ENCODE peak calls at places on chromosomes 7 and 10, in ten cellular contexts. One of them, this sample, is unnamed.

GRCh38 chr7:140607441-140607989 is 33.1 kb downstream of the DENND2A start:
- DNase-seq in GM10248: no peak
- DNase-seq in activated T-cell treated with anti-CD3 and anti-CD28 coated beads for 24 hours: no peak
- DNase-seq in NCI-H1105 treated with DMSO at 0.1 percent for 48 hours: no peak
- DNase-seq in NCI-H2081: no peak
- DNase-seq in brain pericyte: no peak
- DNase-seq in HCT116: no peak
- DNase-seq in NCI-H774: no peak
- DNase-seq in IMR-90: peak; percentile 91
- DNase-seq in foreskin fibroblast: peak; percentile 53
- DNase-seq in this sample: peak; percentile 80

GRCh38 chr7:137395425-137395824 is 51.9 kb upstream of the PTN start:
- DNase-seq in HCT116: no peak
- DNase-seq in brain pericyte: no peak
- DNase-seq in NCI-H774: no peak
- DNase-seq in NCI-H1105 treated with DMSO at 0.1 percent for 48 hours: peak; percentile 86
- DNase-seq in GM10248: no peak
- DNase-seq in activated T-cell treated with anti-CD3 and anti-CD28 coated beads for 24 hours: no peak
- DNase-seq in IMR-90: no peak
- DNase-seq in foreskin fibroblast: no peak
- DNase-seq in NCI-H2081: peak; percentile 87
- DNase-seq in this sample: no peak

GRCh38 chr7:16060492-16060891 is 360.8 kb downstream of the CRPPA start:
- DNase-seq in NCI-H1105 treated with DMSO at 0.1 percent for 48 hours: no peak
- DNase-seq in IMR-90: peak; percentile 50
- DNase-seq in activated T-cell treated with anti-CD3 and anti-CD28 coated beads for 24 hours: no peak
- DNase-seq in foreskin fibroblast: peak; percentile 40
- DNase-seq in HCT116: no peak
- DNase-seq in NCI-H774: no peak
- DNase-seq in GM10248: no peak
- DNase-seq in brain pericyte: no peak
- DNase-seq in NCI-H2081: no peak
- DNase-seq in this sample: no peak

GRCh38 chr7:119472398-119473038 is 800.5 kb upstream of the KCND2 start:
- DNase-seq in foreskin fibroblast: no peak
- DNase-seq in NCI-H774: peak; percentile 89
- DNase-seq in NCI-H1105 treated with DMSO at 0.1 percent for 48 hours: peak; percentile 92
- DNase-seq in GM10248: no peak
- DNase-seq in NCI-H2081: peak; percentile 64
- DNase-seq in activated T-cell treated with anti-CD3 and anti-CD28 coated beads for 24 hours: no peak
- DNase-seq in HCT116: no peak
- DNase-seq in IMR-90: no peak
- DNase-seq in brain pericyte: no peak
- DNase-seq in this sample: no peak

GRCh38 chr7:142568430-142569097 is 180.7 kb upstream of the PRSS1 start:
- DNase-seq in foreskin fibroblast: peak; percentile 94
- DNase-seq in NCI-H774: no peak
- DNase-seq in brain pericyte: no peak
- DNase-seq in NCI-H2081: no peak
- DNase-seq in NCI-H1105 treated with DMSO at 0.1 percent for 48 hours: no peak
- DNase-seq in HCT116: no peak
- DNase-seq in IMR-90: peak; percentile 93
- DNase-seq in GM10248: no peak
- DNase-seq in activated T-cell treated with anti-CD3 and anti-CD28 coated beads for 24 hours: no peak
- DNase-seq in this sample: no peak

GRCh38 chr10:24519950-24520349 is 203.7 kb downstream of the ARHGAP21 start:
- DNase-seq in foreskin fibroblast: no peak
- DNase-seq in NCI-H1105 treated with DMSO at 0.1 percent for 48 hours: peak; percentile 15
- DNase-seq in activated T-cell treated with anti-CD3 and anti-CD28 coated beads for 24 hours: peak; percentile 9
- DNase-seq in NCI-H2081: no peak
- DNase-seq in NCI-H774: no peak
- DNase-seq in HCT116: no peak
- DNase-seq in brain pericyte: no peak
- DNase-seq in GM10248: peak; percentile 47
- DNase-seq in IMR-90: peak; percentile 5
- DNase-seq in this sample: no peak

GRCh38 chr10:50991496-50992355 is 82.6 kb upstream of the PRKG1 start:
- DNase-seq in GM10248: no peak
- DNase-seq in HCT116: no peak
- DNase-seq in NCI-H1105 treated with DMSO at 0.1 percent for 48 hours: no peak
- DNase-seq in NCI-H774: no peak
- DNase-seq in brain pericyte: no peak
- DNase-seq in activated T-cell treated with anti-CD3 and anti-CD28 coated beads for 24 hours: no peak
- DNase-seq in foreskin fibroblast: no peak
- DNase-seq in NCI-H2081: no peak
- DNase-seq in IMR-90: peak; percentile 67
- DNase-seq in this sample: peak; percentile 74

GRCh38 chr7:130365093-130365492 is 15.2 kb upstream of the CPA1 start:
- DNase-seq in GM10248: no peak
- DNase-seq in NCI-H1105 treated with DMSO at 0.1 percent for 48 hours: no peak
- DNase-seq in NCI-H774: no peak
- DNase-seq in foreskin fibroblast: no peak
- DNase-seq in activated T-cell treated with anti-CD3 and anti-CD28 coated beads for 24 hours: no peak
- DNase-seq in HCT116: no peak
- DNase-seq in NCI-H2081: peak; percentile 86
- DNase-seq in brain pericyte: no peak
- DNase-seq in IMR-90: no peak
- DNase-seq in this sample: peak; percentile 13

GRCh38 chr7:29815181-29816105 is 9.1 kb downstream of the WIPF3 start:
- DNase-seq in activated T-cell treated with anti-CD3 and anti-CD28 coated beads for 24 hours: no peak
- DNase-seq in NCI-H774: no peak
- DNase-seq in NCI-H1105 treated with DMSO at 0.1 percent for 48 hours: no peak
- DNase-seq in foreskin fibroblast: no peak
- DNase-seq in GM10248: no peak
- DNase-seq in brain pericyte: no peak
- DNase-seq in NCI-H2081: no peak
- DNase-seq in IMR-90: no peak
- DNase-seq in HCT116: no peak
- DNase-seq in this sample: no peak

GRCh38 chr10:91571671-91572070 is 61.2 kb downstream of the PPP1R3C start:
- DNase-seq in IMR-90: no peak
- DNase-seq in NCI-H774: no peak
- DNase-seq in NCI-H1105 treated with DMSO at 0.1 percent for 48 hours: no peak
- DNase-seq in GM10248: no peak
- DNase-seq in NCI-H2081: no peak
- DNase-seq in HCT116: no peak
- DNase-seq in activated T-cell treated with anti-CD3 and anti-CD28 coated beads for 24 hours: no peak
- DNase-seq in foreskin fibroblast: no peak
- DNase-seq in brain pericyte: no peak
- DNase-seq in this sample: no peak

GRCh38 chr10:103053659-103054581 is 135.8 kb downstream of the CNNM2 start:
- DNase-seq in brain pericyte: peak; percentile 47
- DNase-seq in HCT116: no peak
- DNase-seq in foreskin fibroblast: peak; percentile 54
- DNase-seq in GM10248: peak; percentile 72
- DNase-seq in NCI-H2081: no peak
- DNase-seq in NCI-H774: no peak
- DNase-seq in NCI-H1105 treated with DMSO at 0.1 percent for 48 hours: no peak
- DNase-seq in IMR-90: peak; percentile 88
- DNase-seq in activated T-cell treated with anti-CD3 and anti-CD28 coated beads for 24 hours: peak; percentile 28
- DNase-seq in this sample: peak; percentile 82

GRCh38 chr7:134752006-134752760 is 27.3 kb upstream of the CALD1 start:
- DNase-seq in brain pericyte: no peak
- DNase-seq in foreskin fibroblast: peak; percentile 45
- DNase-seq in GM10248: no peak
- DNase-seq in NCI-H774: no peak
- DNase-seq in IMR-90: peak; percentile 71
- DNase-seq in HCT116: no peak
- DNase-seq in activated T-cell treated with anti-CD3 and anti-CD28 coated beads for 24 hours: no peak
- DNase-seq in NCI-H2081: no peak
- DNase-seq in NCI-H1105 treated with DMSO at 0.1 percent for 48 hours: no peak
- DNase-seq in this sample: no peak

GRCh38 chr7:98922392-98923107 is 44.2 kb downstream of the TRRAP start:
- DNase-seq in HCT116: no peak
- DNase-seq in NCI-H774: peak; percentile 28
- DNase-seq in brain pericyte: peak; percentile 27
- DNase-seq in activated T-cell treated with anti-CD3 and anti-CD28 coated beads for 24 hours: no peak
- DNase-seq in GM10248: no peak
- DNase-seq in NCI-H2081: peak; percentile 15
- DNase-seq in NCI-H1105 treated with DMSO at 0.1 percent for 48 hours: no peak
- DNase-seq in foreskin fibroblast: peak; percentile 39
- DNase-seq in IMR-90: peak; percentile 76
- DNase-seq in this sample: no peak

GRCh38 chr10:90817173-90817889 is 40.5 kb downstream of the HTR7 start:
- DNase-seq in activated T-cell treated with anti-CD3 and anti-CD28 coated beads for 24 hours: no peak
- DNase-seq in NCI-H774: no peak
- DNase-seq in NCI-H2081: no peak
- DNase-seq in foreskin fibroblast: no peak
- DNase-seq in NCI-H1105 treated with DMSO at 0.1 percent for 48 hours: no peak
- DNase-seq in brain pericyte: no peak
- DNase-seq in IMR-90: no peak
- DNase-seq in HCT116: no peak
- DNase-seq in GM10248: no peak
- DNase-seq in this sample: no peak

GRCh38 chr10:114822771-114823463 is 1.3 kb downstream of the FHIP2A start:
- DNase-seq in NCI-H2081: no peak
- DNase-seq in NCI-H774: no peak
- DNase-seq in foreskin fibroblast: no peak
- DNase-seq in activated T-cell treated with anti-CD3 and anti-CD28 coated beads for 24 hours: no peak
- DNase-seq in IMR-90: peak; percentile 74
- DNase-seq in HCT116: no peak
- DNase-seq in NCI-H1105 treated with DMSO at 0.1 percent for 48 hours: peak; percentile 35
- DNase-seq in brain pericyte: no peak
- DNase-seq in GM10248: no peak
- DNase-seq in this sample: no peak

GRCh38 chr7:26166681-26167266 is 14.8 kb downstream of the NFE2L3 start:
- DNase-seq in brain pericyte: no peak
- DNase-seq in NCI-H1105 treated with DMSO at 0.1 percent for 48 hours: no peak
- DNase-seq in IMR-90: no peak
- DNase-seq in NCI-H774: no peak
- DNase-seq in NCI-H2081: no peak
- DNase-seq in activated T-cell treated with anti-CD3 and anti-CD28 coated beads for 24 hours: no peak
- DNase-seq in GM10248: no peak
- DNase-seq in HCT116: no peak
- DNase-seq in foreskin fibroblast: no peak
- DNase-seq in this sample: no peak

GRCh38 chr10:111646021-111646420 is 537.5 kb downstream of the GPAM start:
- DNase-seq in IMR-90: no peak
- DNase-seq in GM10248: no peak
- DNase-seq in foreskin fibroblast: peak; percentile 3
- DNase-seq in activated T-cell treated with anti-CD3 and anti-CD28 coated beads for 24 hours: no peak
- DNase-seq in NCI-H2081: no peak
- DNase-seq in brain pericyte: no peak
- DNase-seq in NCI-H1105 treated with DMSO at 0.1 percent for 48 hours: no peak
- DNase-seq in HCT116: no peak
- DNase-seq in NCI-H774: no peak
- DNase-seq in this sample: no peak

GRCh38 chr10:44983066-44983894 is 4.7 kb upstream of the DEPP1 start:
- DNase-seq in brain pericyte: no peak
- DNase-seq in foreskin fibroblast: no peak
- DNase-seq in activated T-cell treated with anti-CD3 and anti-CD28 coated beads for 24 hours: no peak
- DNase-seq in NCI-H1105 treated with DMSO at 0.1 percent for 48 hours: no peak
- DNase-seq in NCI-H2081: no peak
- DNase-seq in NCI-H774: no peak
- DNase-seq in IMR-90: no peak
- DNase-seq in HCT116: no peak
- DNase-seq in GM10248: no peak
- DNase-seq in this sample: no peak

GRCh38 chr7:83677180-83677866 is 28.4 kb upstream of the SEMA3E start:
- DNase-seq in NCI-H2081: no peak
- DNase-seq in GM10248: no peak
- DNase-seq in brain pericyte: peak; percentile 90
- DNase-seq in NCI-H1105 treated with DMSO at 0.1 percent for 48 hours: peak; percentile 5
- DNase-seq in IMR-90: peak; percentile 94
- DNase-seq in foreskin fibroblast: peak; percentile 97
- DNase-seq in activated T-cell treated with anti-CD3 and anti-CD28 coated beads for 24 hours: no peak
- DNase-seq in NCI-H774: no peak
- DNase-seq in HCT116: peak; percentile 92
- DNase-seq in this sample: no peak

GRCh38 chr7:83452256-83452655 is 196.7 kb downstream of the SEMA3E start:
- DNase-seq in IMR-90: no peak
- DNase-seq in foreskin fibroblast: no peak
- DNase-seq in HCT116: no peak
- DNase-seq in GM10248: no peak
- DNase-seq in brain pericyte: no peak
- DNase-seq in NCI-H2081: no peak
- DNase-seq in NCI-H774: no peak
- DNase-seq in activated T-cell treated with anti-CD3 and anti-CD28 coated beads for 24 hours: no peak
- DNase-seq in NCI-H1105 treated with DMSO at 0.1 percent for 48 hours: no peak
- DNase-seq in this sample: no peak

GRCh38 chr10:132606536-132607316 is 69.1 kb downstream of the INPP5A start:
- DNase-seq in NCI-H1105 treated with DMSO at 0.1 percent for 48 hours: no peak
- DNase-seq in NCI-H2081: no peak
- DNase-seq in IMR-90: peak; percentile 49
- DNase-seq in activated T-cell treated with anti-CD3 and anti-CD28 coated beads for 24 hours: no peak
- DNase-seq in brain pericyte: no peak
- DNase-seq in foreskin fibroblast: no peak
- DNase-seq in HCT116: no peak
- DNase-seq in GM10248: peak; percentile 10
- DNase-seq in NCI-H774: no peak
- DNase-seq in this sample: peak; percentile 81

GRCh38 chr10:77084431-77085144 is 553.0 kb downstream of the KCNMA1 start:
- DNase-seq in HCT116: no peak
- DNase-seq in NCI-H774: no peak
- DNase-seq in brain pericyte: no peak
- DNase-seq in NCI-H1105 treated with DMSO at 0.1 percent for 48 hours: no peak
- DNase-seq in activated T-cell treated with anti-CD3 and anti-CD28 coated beads for 24 hours: no peak
- DNase-seq in GM10248: no peak
- DNase-seq in NCI-H2081: no peak
- DNase-seq in IMR-90: no peak
- DNase-seq in foreskin fibroblast: no peak
- DNase-seq in this sample: no peak

GRCh38 chr10:88962336-88962735 is 9.8 kb upstream of the ACTA2 start:
- DNase-seq in NCI-H1105 treated with DMSO at 0.1 percent for 48 hours: no peak
- DNase-seq in foreskin fibroblast: no peak
- DNase-seq in NCI-H2081: no peak
- DNase-seq in brain pericyte: no peak
- DNase-seq in GM10248: no peak
- DNase-seq in NCI-H774: no peak
- DNase-seq in IMR-90: no peak
- DNase-seq in activated T-cell treated with anti-CD3 and anti-CD28 coated beads for 24 hours: no peak
- DNase-seq in HCT116: no peak
- DNase-seq in this sample: no peak

GRCh38 chr10:132429281-132430230 is 32.6 kb downstream of the PWWP2B start:
- DNase-seq in NCI-H1105 treated with DMSO at 0.1 percent for 48 hours: peak; percentile 71
- DNase-seq in IMR-90: no peak
- DNase-seq in foreskin fibroblast: no peak
- DNase-seq in brain pericyte: no peak
- DNase-seq in NCI-H774: no peak
- DNase-seq in HCT116: no peak
- DNase-seq in GM10248: no peak
- DNase-seq in activated T-cell treated with anti-CD3 and anti-CD28 coated beads for 24 hours: no peak
- DNase-seq in NCI-H2081: peak; percentile 39
- DNase-seq in this sample: peak; percentile 73

GRCh38 chr7:152601305-152601798 is 74.6 kb downstream of the XRCC2 start:
- DNase-seq in IMR-90: no peak
- DNase-seq in NCI-H774: no peak
- DNase-seq in HCT116: no peak
- DNase-seq in brain pericyte: no peak
- DNase-seq in activated T-cell treated with anti-CD3 and anti-CD28 coated beads for 24 hours: no peak
- DNase-seq in NCI-H1105 treated with DMSO at 0.1 percent for 48 hours: no peak
- DNase-seq in NCI-H2081: no peak
- DNase-seq in GM10248: no peak
- DNase-seq in foreskin fibroblast: no peak
- DNase-seq in this sample: peak; percentile 41

GRCh38 chr10:70832852-70833542 is 17.2 kb downstream of the SGPL1 start:
- DNase-seq in brain pericyte: peak; percentile 25
- DNase-seq in activated T-cell treated with anti-CD3 and anti-CD28 coated beads for 24 hours: no peak
- DNase-seq in NCI-H774: no peak
- DNase-seq in NCI-H2081: no peak
- DNase-seq in IMR-90: peak; percentile 93
- DNase-seq in HCT116: no peak
- DNase-seq in NCI-H1105 treated with DMSO at 0.1 percent for 48 hours: no peak
- DNase-seq in foreskin fibroblast: peak; percentile 79
- DNase-seq in GM10248: no peak
- DNase-seq in this sample: no peak

GRCh38 chr7:80078159-80078731 is 56.4 kb upstream of the GNAI1 start:
- DNase-seq in activated T-cell treated with anti-CD3 and anti-CD28 coated beads for 24 hours: peak; percentile 6
- DNase-seq in IMR-90: peak; percentile 40
- DNase-seq in HCT116: no peak
- DNase-seq in NCI-H2081: no peak
- DNase-seq in GM10248: no peak
- DNase-seq in NCI-H1105 treated with DMSO at 0.1 percent for 48 hours: peak; percentile 59
- DNase-seq in foreskin fibroblast: peak; percentile 37
- DNase-seq in NCI-H774: no peak
- DNase-seq in brain pericyte: no peak
- DNase-seq in this sample: no peak

GRCh38 chr7:39379416-39379815 is 186.8 kb upstream of the YAE1 start:
- DNase-seq in NCI-H2081: no peak
- DNase-seq in HCT116: no peak
- DNase-seq in foreskin fibroblast: no peak
- DNase-seq in IMR-90: no peak
- DNase-seq in brain pericyte: no peak
- DNase-seq in NCI-H1105 treated with DMSO at 0.1 percent for 48 hours: no peak
- DNase-seq in activated T-cell treated with anti-CD3 and anti-CD28 coated beads for 24 hours: no peak
- DNase-seq in GM10248: no peak
- DNase-seq in NCI-H774: no peak
- DNase-seq in this sample: no peak

This sample was measured in spleen.